ENCODE peak calls at places on chromosomes 7 and 10, in seven cellular contexts. One of them, this sample, is unnamed.

GRCh38 chr7:158587425-158588084 is at the start of gene PTPRN2:
- DNase-seq in esophagus squamous epithelium: no peak
- DNase-seq in PC-3: peak; percentile 41
- DNase-seq in heart right ventricle: peak; percentile 32
- DNase-seq in neuronal stem cell: peak; percentile 71
- DNase-seq in tibial artery: no peak
- DNase-seq in CD8-positive, alpha-beta memory T cell: peak; percentile 51
- DNase-seq in this sample: peak; percentile 40

GRCh38 chr10:75773813-75774547 is 342.6 kb downstream of the LRMDA start:
- DNase-seq in esophagus squamous epithelium: no peak
- DNase-seq in PC-3: no peak
- DNase-seq in heart right ventricle: no peak
- DNase-seq in neuronal stem cell: no peak
- DNase-seq in tibial artery: no peak
- DNase-seq in CD8-positive, alpha-beta memory T cell: no peak
- DNase-seq in this sample: no peak

GRCh38 chr7:129438281-129438838 is 4.1 kb downstream of the STRIP2 start:
- DNase-seq in esophagus squamous epithelium: no peak
- DNase-seq in PC-3: no peak
- DNase-seq in heart right ventricle: no peak
- DNase-seq in neuronal stem cell: no peak
- DNase-seq in tibial artery: no peak
- DNase-seq in CD8-positive, alpha-beta memory T cell: no peak
- DNase-seq in this sample: no peak

GRCh38 chr10:118768041-118768933 is 13.5 kb upstream of the CACUL1 start:
- DNase-seq in esophagus squamous epithelium: no peak
- DNase-seq in PC-3: peak; percentile 6
- DNase-seq in heart right ventricle: no peak
- DNase-seq in neuronal stem cell: no peak
- DNase-seq in tibial artery: no peak
- DNase-seq in CD8-positive, alpha-beta memory T cell: no peak
- DNase-seq in this sample: no peak

GRCh38 chr10:29481906-29482440 is 152.8 kb downstream of the SVIL start:
- DNase-seq in esophagus squamous epithelium: no peak
- DNase-seq in PC-3: no peak
- DNase-seq in heart right ventricle: no peak
- DNase-seq in neuronal stem cell: no peak
- DNase-seq in tibial artery: no peak
- DNase-seq in CD8-positive, alpha-beta memory T cell: no peak
- DNase-seq in this sample: no peak

GRCh38 chr10:104424719-104425118 is 71.1 kb downstream of the CFAP58 start:
- DNase-seq in esophagus squamous epithelium: no peak
- DNase-seq in PC-3: no peak
- DNase-seq in heart right ventricle: no peak
- DNase-seq in neuronal stem cell: no peak
- DNase-seq in tibial artery: no peak
- DNase-seq in CD8-positive, alpha-beta memory T cell: no peak
- DNase-seq in this sample: no peak

GRCh38 chr7:131619336-131620305 is 63.2 kb upstream of the PODXL start:
- DNase-seq in esophagus squamous epithelium: no peak
- DNase-seq in PC-3: peak; percentile 50
- DNase-seq in heart right ventricle: no peak
- DNase-seq in neuronal stem cell: no peak
- DNase-seq in tibial artery: no peak
- DNase-seq in CD8-positive, alpha-beta memory T cell: no peak
- DNase-seq in this sample: peak; percentile 32

GRCh38 chr10:131249238-131249956 is 62.1 kb downstream of the TCERG1L start:
- DNase-seq in esophagus squamous epithelium: no peak
- DNase-seq in PC-3: no peak
- DNase-seq in heart right ventricle: no peak
- DNase-seq in neuronal stem cell: no peak
- DNase-seq in tibial artery: no peak
- DNase-seq in CD8-positive, alpha-beta memory T cell: no peak
- DNase-seq in this sample: no peak

GRCh38 chr10:60042262-60042661 is 135.9 kb upstream of the CCDC6 start:
- DNase-seq in esophagus squamous epithelium: no peak
- DNase-seq in PC-3: no peak
- DNase-seq in heart right ventricle: no peak
- DNase-seq in neuronal stem cell: no peak
- DNase-seq in tibial artery: no peak
- DNase-seq in CD8-positive, alpha-beta memory T cell: no peak
- DNase-seq in this sample: no peak

GRCh38 chr10:20855398-20856038 is 41.6 kb downstream of the NEBL start:
- DNase-seq in esophagus squamous epithelium: no peak
- DNase-seq in PC-3: peak; percentile 30
- DNase-seq in heart right ventricle: no peak
- DNase-seq in neuronal stem cell: peak; percentile 5
- DNase-seq in tibial artery: no peak
- DNase-seq in CD8-positive, alpha-beta memory T cell: no peak
- DNase-seq in this sample: no peak

GRCh38 chr10:78868048-78868447 is 200.7 kb upstream of the ZMIZ1 start:
- DNase-seq in esophagus squamous epithelium: no peak
- DNase-seq in PC-3: no peak
- DNase-seq in heart right ventricle: no peak
- DNase-seq in neuronal stem cell: no peak
- DNase-seq in tibial artery: no peak
- DNase-seq in CD8-positive, alpha-beta memory T cell: no peak
- DNase-seq in this sample: no peak

GRCh38 chr7:102991540-102992214 is 78.9 kb downstream of the LRRC17 start:
- DNase-seq in esophagus squamous epithelium: no peak
- DNase-seq in PC-3: peak; percentile 93
- DNase-seq in heart right ventricle: no peak
- DNase-seq in neuronal stem cell: no peak
- DNase-seq in tibial artery: peak; percentile 33
- DNase-seq in CD8-positive, alpha-beta memory T cell: no peak
- DNase-seq in this sample: peak; percentile 81

GRCh38 chr7:1224093-1224702 is 8.5 kb upstream of the UNCX start:
- DNase-seq in esophagus squamous epithelium: no peak
- DNase-seq in PC-3: no peak
- DNase-seq in heart right ventricle: no peak
- DNase-seq in neuronal stem cell: peak; percentile 86
- DNase-seq in tibial artery: no peak
- DNase-seq in CD8-positive, alpha-beta memory T cell: no peak
- DNase-seq in this sample: no peak

GRCh38 chr7:27116962-27117686 is 13.4 kb downstream of the HOXA4 start:
- DNase-seq in esophagus squamous epithelium: no peak
- DNase-seq in PC-3: no peak
- DNase-seq in heart right ventricle: no peak
- DNase-seq in neuronal stem cell: no peak
- DNase-seq in tibial artery: no peak
- DNase-seq in CD8-positive, alpha-beta memory T cell: no peak
- DNase-seq in this sample: no peak

GRCh38 chr7:27115161-27116018 is 12.9 kb upstream of the HOXA2 start:
- DNase-seq in esophagus squamous epithelium: no peak
- DNase-seq in PC-3: peak; percentile 95
- DNase-seq in heart right ventricle: no peak
- DNase-seq in neuronal stem cell: no peak
- DNase-seq in tibial artery: no peak
- DNase-seq in CD8-positive, alpha-beta memory T cell: no peak
- DNase-seq in this sample: no peak

GRCh38 chr7:27117687-27118491 is 12.7 kb downstream of the HOXA4 start:
- DNase-seq in esophagus squamous epithelium: no peak
- DNase-seq in PC-3: no peak
- DNase-seq in heart right ventricle: no peak
- DNase-seq in neuronal stem cell: no peak
- DNase-seq in tibial artery: no peak
- DNase-seq in CD8-positive, alpha-beta memory T cell: no peak
- DNase-seq in this sample: no peak

GRCh38 chr7:27116019-27116411 is 13.5 kb upstream of the HOXA2 start:
- DNase-seq in esophagus squamous epithelium: no peak
- DNase-seq in PC-3: no peak
- DNase-seq in heart right ventricle: no peak
- DNase-seq in neuronal stem cell: no peak
- DNase-seq in tibial artery: no peak
- DNase-seq in CD8-positive, alpha-beta memory T cell: no peak
- DNase-seq in this sample: no peak

GRCh38 chr7:27116521-27116946 is 14.0 kb downstream of the HOXA4 start:
- DNase-seq in esophagus squamous epithelium: no peak
- DNase-seq in PC-3: no peak
- DNase-seq in heart right ventricle: no peak
- DNase-seq in neuronal stem cell: no peak
- DNase-seq in tibial artery: no peak
- DNase-seq in CD8-positive, alpha-beta memory T cell: no peak
- DNase-seq in this sample: no peak
- H3K4me3 ChIP-seq in esophagus squamous epithelium: peak overlapping the region; percentile 82
- H3K4me3 ChIP-seq in PC-3: no peak overlapping the region
- H3K4me3 ChIP-seq in heart right ventricle: no peak overlapping the region
- H3K4me3 ChIP-seq in neuronal stem cell: no peak overlapping the region
- H3K4me3 ChIP-seq in tibial artery: no peak overlapping the region
- H3K4me3 ChIP-seq in CD8-positive, alpha-beta memory T cell: no peak overlapping the region
- H3K4me3 ChIP-seq in this sample: no peak overlapping the region

DNA sequence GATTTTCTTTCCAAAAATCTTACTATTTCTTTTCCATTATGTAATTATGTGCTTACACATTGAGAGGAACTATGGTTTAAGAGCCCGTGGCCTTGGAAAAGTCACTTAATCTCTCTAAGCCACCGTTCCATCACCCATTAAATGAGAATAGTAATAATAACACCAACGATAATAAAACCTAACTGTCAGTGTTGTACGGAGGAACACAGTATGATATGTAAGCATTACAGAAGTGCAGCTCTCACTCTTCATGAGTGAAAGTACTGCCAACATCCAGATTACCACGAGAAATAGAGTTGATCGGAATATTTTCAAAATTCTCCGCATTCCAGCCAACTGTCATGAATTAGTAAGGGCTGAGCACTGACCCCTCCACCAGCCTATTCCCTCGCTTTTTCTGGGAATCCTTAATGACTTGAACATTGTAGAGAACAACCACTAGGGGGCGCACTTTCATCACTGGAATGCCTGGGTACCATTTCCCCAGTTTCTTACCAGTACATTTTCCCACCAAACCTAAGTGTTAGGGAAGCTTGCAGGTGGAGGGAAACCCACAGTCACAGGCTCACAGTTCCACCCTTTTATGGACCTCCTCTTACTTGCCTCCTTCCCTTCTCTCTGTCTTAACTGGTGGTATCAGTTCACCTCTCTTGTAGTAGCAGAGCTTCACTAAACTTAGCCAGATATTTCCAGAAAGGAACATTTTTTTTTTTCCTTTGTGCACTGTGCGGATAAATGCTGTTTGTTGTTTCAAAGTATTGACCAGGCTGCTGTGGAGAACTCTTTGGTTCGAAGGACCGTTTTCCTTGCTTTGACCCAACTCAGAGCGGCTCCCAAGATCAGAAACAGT is 27.8 kb downstream of the NKX2-3 start:
- DNase-seq in esophagus squamous epithelium: no peak
- DNase-seq in PC-3: peak; percentile 60
- DNase-seq in heart right ventricle: peak; percentile 22
- DNase-seq in neuronal stem cell: peak; percentile 75
- DNase-seq in tibial artery: no peak
- DNase-seq in CD8-positive, alpha-beta memory T cell: peak; percentile 23
- DNase-seq in this sample: peak; percentile 35
- H3K9me3 ChIP-seq in esophagus squamous epithelium: no peaks in the 10 kb centered on the region
- H3K9me3 ChIP-seq in PC-3: no peaks in the 10 kb centered on the region
- H3K9me3 ChIP-seq in heart right ventricle: no peaks in the 10 kb centered on the region
- H3K9me3 ChIP-seq in neuronal stem cell: no peaks in the 10 kb centered on the region
- H3K9me3 ChIP-seq in tibial artery: no peaks in the 10 kb centered on the region
- H3K9me3 ChIP-seq in CD8-positive, alpha-beta memory T cell: no peaks in the 10 kb centered on the region
- H3K9me3 ChIP-seq in this sample: no peaks in the 10 kb centered on the region

GRCh38 chr7:79421751-79422150 is 31.7 kb downstream of the MAGI2 start:
- DNase-seq in esophagus squamous epithelium: no peak
- DNase-seq in PC-3: no peak
- DNase-seq in heart right ventricle: no peak
- DNase-seq in neuronal stem cell: no peak
- DNase-seq in tibial artery: no peak
- DNase-seq in CD8-positive, alpha-beta memory T cell: no peak
- DNase-seq in this sample: no peak
- H3K36me3 ChIP-seq in esophagus squamous epithelium: no peaks in the 10 kb centered on the region
- H3K36me3 ChIP-seq in PC-3: no peaks in the 10 kb centered on the region
- H3K36me3 ChIP-seq in heart right ventricle: no peaks in the 10 kb centered on the region
- H3K36me3 ChIP-seq in neuronal stem cell: no peaks in the 10 kb centered on the region
- H3K36me3 ChIP-seq in tibial artery: no peaks in the 10 kb centered on the region
- H3K36me3 ChIP-seq in CD8-positive, alpha-beta memory T cell: no peaks in the 10 kb centered on the region
- H3K36me3 ChIP-seq in this sample: no peaks in the 10 kb centered on the region

GRCh38 chr10:71234970-71235681 is 22.8 kb downstream of the UNC5B start:
- DNase-seq in esophagus squamous epithelium: no peak
- DNase-seq in PC-3: no peak
- DNase-seq in heart right ventricle: peak; percentile 74
- DNase-seq in neuronal stem cell: no peak
- DNase-seq in tibial artery: peak; percentile 64
- DNase-seq in CD8-positive, alpha-beta memory T cell: no peak
- DNase-seq in this sample: no peak
- H3K4me3 ChIP-seq in esophagus squamous epithelium: no peak overlapping the region
- H3K4me3 ChIP-seq in PC-3: no peak overlapping the region
- H3K4me3 ChIP-seq in heart right ventricle: no peak overlapping the region
- H3K4me3 ChIP-seq in neuronal stem cell: no peak overlapping the region
- H3K4me3 ChIP-seq in tibial artery: no peak overlapping the region
- H3K4me3 ChIP-seq in CD8-positive, alpha-beta memory T cell: no peak overlapping the region
- H3K4me3 ChIP-seq in this sample: no peak overlapping the region

GRCh38 chr10:43013065-43013464 is 63.8 kb upstream of the RET start:
- DNase-seq in esophagus squamous epithelium: no peak
- DNase-seq in PC-3: no peak
- DNase-seq in heart right ventricle: no peak
- DNase-seq in neuronal stem cell: no peak
- DNase-seq in tibial artery: no peak
- DNase-seq in CD8-positive, alpha-beta memory T cell: no peak
- DNase-seq in this sample: no peak

GRCh38 chr10:43012578-43012977 is 64.3 kb upstream of the RET start:
- DNase-seq in esophagus squamous epithelium: no peak
- DNase-seq in PC-3: no peak
- DNase-seq in heart right ventricle: no peak
- DNase-seq in neuronal stem cell: no peak
- DNase-seq in tibial artery: no peak
- DNase-seq in CD8-positive, alpha-beta memory T cell: no peak
- DNase-seq in this sample: no peak
- H3K9me3 ChIP-seq in esophagus squamous epithelium: no peaks in the 10 kb centered on the region
- H3K9me3 ChIP-seq in PC-3: peaks cover 3% of the 10 kb centered on the region
- H3K9me3 ChIP-seq in heart right ventricle: no peaks in the 10 kb centered on the region
- H3K9me3 ChIP-seq in neuronal stem cell: no peaks in the 10 kb centered on the region
- H3K9me3 ChIP-seq in tibial artery: no peaks in the 10 kb centered on the region
- H3K9me3 ChIP-seq in CD8-positive, alpha-beta memory T cell: no peaks in the 10 kb centered on the region
- H3K9me3 ChIP-seq in this sample: no peaks in the 10 kb centered on the region

DNA sequence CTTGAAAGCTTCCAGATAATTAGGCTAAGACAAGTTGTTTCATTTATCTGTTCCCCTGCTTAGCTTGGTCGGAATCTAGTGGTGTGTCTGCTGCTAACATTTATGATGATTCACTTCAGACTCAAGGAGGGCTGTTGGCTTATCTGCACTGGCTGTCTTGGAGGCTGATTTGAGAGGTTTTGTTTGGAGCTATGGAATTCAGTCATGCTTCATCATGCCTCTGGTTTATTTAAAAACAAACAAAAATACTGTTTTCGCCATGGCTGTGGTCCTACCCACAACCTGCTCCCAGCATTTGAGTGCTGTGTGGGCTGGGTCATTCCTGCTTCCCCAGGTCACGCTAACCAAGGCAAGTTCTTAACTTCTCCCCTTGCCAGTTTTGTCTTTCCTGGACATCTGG is 11.7 kb upstream of the ARPC1B start:
- DNase-seq in esophagus squamous epithelium: no peak
- DNase-seq in PC-3: no peak
- DNase-seq in heart right ventricle: no peak
- DNase-seq in neuronal stem cell: no peak
- DNase-seq in tibial artery: no peak
- DNase-seq in CD8-positive, alpha-beta memory T cell: no peak
- DNase-seq in this sample: peak; percentile 67
- H3K36me3 ChIP-seq in esophagus squamous epithelium: peaks cover 72% of the 10 kb centered on the region
- H3K36me3 ChIP-seq in PC-3: peaks cover 48% of the 10 kb centered on the region
- H3K36me3 ChIP-seq in heart right ventricle: peaks cover 100% of the 10 kb centered on the region
- H3K36me3 ChIP-seq in neuronal stem cell: peaks cover 90% of the 10 kb centered on the region
- H3K36me3 ChIP-seq in tibial artery: peaks cover 99% of the 10 kb centered on the region
- H3K36me3 ChIP-seq in CD8-positive, alpha-beta memory T cell: peaks cover 58% of the 10 kb centered on the region
- H3K36me3 ChIP-seq in this sample: peaks cover 24% of the 10 kb centered on the region

This sample was measured in MG63.